ENCODE peak calls at places on chromosomes 5 and 9, in ten cellular contexts. P, N, O, K, I, G, D, U, L and Q are unnamed samples.

GRCh38 chr9:110828148-110828730 is 159.6 kb downstream of the MUSK start:
- DNase-seq in K (no peak), O (peak), U (no peak), G (no peak), P (no peak), N (no peak), L (no peak), I (peak), D (peak), Q (no peak)

GRCh38 chr5:73447234-73448071 is 1.1 kb downstream of the FOXD1 start:
- DNase-seq in O (no peak), P (peak), D (peak), N (peak), K (peak), U (peak), L (peak), I (peak), G (no peak), Q (no peak)

GRCh38 chr9:6226696-6227095 is 11.1 kb downstream of the IL33 start:
- DNase-seq in D (peak), N (no peak), G (no peak), I (peak), U (no peak), O (no peak), L (no peak), P (no peak), K (no peak), Q (no peak)

GRCh38 chr5:27472875-27473274 is 434.5 kb upstream of the CDH9 start:
- DNase-seq in G (no peak), O (no peak), P (no peak), U (no peak), N (no peak), I (no peak), D (no peak), L (no peak), K (no peak), Q (no peak)

GRCh38 chr5:54520438-54520846 is 2.9 kb downstream of the SNX18 start:
- DNase-seq in U (no peak), L (no peak), D (no peak), I (peak), O (no peak), P (no peak), K (no peak), N (no peak), G (no peak), Q (no peak)

GRCh38 chr5:17219006-17219422 is 1.6 kb downstream of the BASP1 start:
- DNase-seq in N (peak), G (no peak), O (peak), P (no peak), U (no peak), D (no peak), I (no peak), K (no peak), L (peak), Q (no peak)

GRCh38 chr9:113349434-113350337 is at the start of gene BSPRY:
- DNase-seq in N (no peak), D (no peak), I (no peak), L (peak), O (no peak), K (peak), G (no peak), P (peak), U (no peak), Q (no peak)

GRCh38 chr5:101364469-101364868 is 461.4 kb upstream of the ST8SIA4 start:
- DNase-seq in N (no peak), O (no peak), G (no peak), K (no peak), U (no peak), P (no peak), I (no peak), L (no peak), D (no peak), Q (no peak)

GRCh38 chr9:127131871-127132270 is 9.4 kb upstream of the ANGPTL2 start:
- DNase-seq in N (peak), K (no peak), D (peak), U (no peak), I (peak), P (no peak), L (no peak), G (peak), O (no peak), Q (no peak)

GRCh38 chr9:36866840-36867239 is 167.2 kb downstream of the PAX5 start:
- DNase-seq in U (no peak), P (no peak), K (no peak), G (no peak), I (no peak), D (no peak), L (peak), N (no peak), O (no peak), Q (no peak)

DNA sequence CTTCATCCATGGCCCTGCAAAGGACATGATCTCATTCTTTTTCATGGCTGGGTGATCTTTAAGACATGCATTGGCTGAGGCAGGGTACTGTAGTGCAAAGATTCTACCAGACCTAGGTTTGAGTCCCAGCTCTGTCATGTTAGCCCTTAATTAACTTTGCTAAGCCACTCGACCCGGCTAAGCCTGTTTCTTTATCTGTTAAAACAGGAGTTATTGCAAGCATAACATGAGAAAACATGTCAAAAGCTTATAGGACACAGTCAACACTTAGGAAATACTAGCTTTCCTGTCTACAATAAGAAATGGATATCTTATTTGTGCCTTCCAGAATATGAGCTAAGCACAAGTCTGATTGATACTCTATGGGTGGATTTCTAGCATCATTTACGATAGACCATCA is 92.6 kb downstream of the RASEF start:
- DNase-seq in D (no peak), N (no peak), P (no peak), O (no peak), U (no peak), L (no peak), I (no peak), G (no peak), K (no peak), Q (no peak)
- H3K27ac ChIP-seq in D (no peak), N (no peak), P (no peak), O (no peak), U (no peak), L (no peak), I (no peak), G (no peak), K (no peak), Q (no peak)

DNA sequence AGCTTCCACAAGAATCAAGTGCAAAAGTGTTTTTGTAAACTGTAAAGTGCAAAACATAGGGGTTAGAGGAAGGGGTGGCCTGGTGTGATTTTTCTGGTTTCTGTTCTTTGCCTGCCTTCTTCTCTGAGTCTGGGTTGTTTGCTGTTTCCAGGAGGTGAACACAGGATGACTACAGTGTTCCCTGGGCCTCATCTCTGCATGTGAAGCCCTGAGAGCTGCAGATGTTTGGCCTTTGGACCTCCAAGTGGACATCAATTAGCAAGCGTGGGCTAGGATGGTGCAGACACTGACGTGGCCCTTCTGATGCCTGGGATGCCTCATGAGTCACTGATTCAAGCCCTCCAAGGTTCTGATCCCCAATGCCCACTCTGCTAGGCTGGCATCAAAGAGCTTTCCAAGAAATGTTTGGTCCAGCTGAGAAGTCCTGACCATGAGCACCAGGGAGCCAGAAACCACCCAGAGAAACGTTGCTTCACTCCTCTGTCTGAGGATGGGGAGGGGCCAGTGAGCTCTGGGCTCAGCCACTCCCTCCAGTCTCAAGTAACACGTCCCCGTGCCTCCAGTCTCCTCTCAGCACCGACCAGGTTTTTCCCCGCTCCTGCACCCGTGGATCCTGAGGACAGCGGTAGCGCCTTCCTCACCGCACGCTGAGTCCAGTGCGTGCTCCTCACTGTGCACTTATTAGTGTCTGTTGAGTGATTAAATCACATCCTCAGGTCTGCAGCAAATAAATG is 7.6 kb downstream of the IL9 start:
- DNase-seq in D (peak), K (no peak), G (peak), N (no peak), P (no peak), U (no peak), I (peak), L (no peak), O (no peak), Q (no peak)
- H3K27ac ChIP-seq in D (no peak), K (no peak), G (no peak), N (no peak), P (no peak), U (no peak), I (no peak), L (no peak), O (no peak), Q (no peak)

GRCh38 chr5:81232449-81233079 is 558 bp upstream of the CKMT2 start:
- DNase-seq in P (no peak), D (no peak), O (no peak), L (no peak), G (no peak), N (peak), U (no peak), K (no peak), I (no peak), Q (no peak)
- H3K27ac ChIP-seq in P (no peak), D (no peak), O (peak), L (no peak), G (peak), N (peak), U (no peak), K (peak), I (no peak), Q (peak)

GRCh38 chr5:40680741-40681350 is 1.1 kb downstream of the PTGER4 start:
- DNase-seq in L (peak), P (peak), O (no peak), G (no peak), N (no peak), I (no peak), K (peak), U (peak), D (peak), Q (no peak)

GRCh38 chr5:40679998-40680681 is 425 bp downstream of the PTGER4 start:
- DNase-seq in G (no peak), P (no peak), O (no peak), D (no peak), U (no peak), I (no peak), L (peak), K (peak), N (no peak), Q (no peak)

GRCh38 chr5:40677456-40677855 is 2.3 kb upstream of the PTGER4 start:
- DNase-seq in G (no peak), O (no peak), U (no peak), P (no peak), K (no peak), D (no peak), I (no peak), L (no peak), N (no peak), Q (no peak)

GRCh38 chr5:40678021-40678939 is 1.4 kb upstream of the PTGER4 start:
- DNase-seq in D (no peak), O (no peak), I (no peak), P (peak), K (no peak), L (no peak), N (no peak), U (no peak), G (no peak), Q (no peak)

GRCh38 chr5:40679071-40679997 is at the start of gene PTGER4:
- DNase-seq in G (peak), O (peak), I (peak), D (peak), P (peak), K (peak), U (peak), L (peak), N (peak), Q (peak)
- H3K27ac ChIP-seq in G (peak), O (peak), I (peak), D (peak), P (peak), K (peak), U (peak), L (peak), N (no peak), Q (peak)

GRCh38 chr9:134343637-134344036 is 17.4 kb downstream of the RXRA start:
- DNase-seq in I (no peak), K (peak), N (no peak), O (no peak), D (no peak), G (no peak), U (no peak), L (peak), P (no peak), Q (no peak)
- H3K27ac ChIP-seq in I (no peak), K (peak), N (peak), O (peak), D (no peak), G (peak), U (no peak), L (peak), P (no peak), Q (peak)

GRCh38 chr9:137030006-137030405 is 1.9 kb downstream of the FUT7 start:
- DNase-seq in G (no peak), D (no peak), I (no peak), U (no peak), P (peak), L (no peak), O (no peak), K (no peak), N (no peak), Q (no peak)

GRCh38 chr9:137030931-137031527 is 859 bp downstream of the FUT7 start:
- DNase-seq in N (no peak), O (no peak), P (no peak), K (no peak), G (no peak), I (no peak), U (no peak), D (no peak), L (no peak), Q (no peak)

GRCh38 chr9:137032893-137033292 is 1.0 kb upstream of the FUT7 start:
- DNase-seq in L (peak), G (no peak), U (no peak), O (no peak), D (no peak), P (peak), N (no peak), I (no peak), K (peak), Q (no peak)

GRCh38 chr9:137030528-137030927 is 1.4 kb downstream of the FUT7 start:
- DNase-seq in K (peak), N (no peak), P (peak), U (no peak), O (no peak), L (peak), G (no peak), I (no peak), D (no peak), Q (no peak)

DNA sequence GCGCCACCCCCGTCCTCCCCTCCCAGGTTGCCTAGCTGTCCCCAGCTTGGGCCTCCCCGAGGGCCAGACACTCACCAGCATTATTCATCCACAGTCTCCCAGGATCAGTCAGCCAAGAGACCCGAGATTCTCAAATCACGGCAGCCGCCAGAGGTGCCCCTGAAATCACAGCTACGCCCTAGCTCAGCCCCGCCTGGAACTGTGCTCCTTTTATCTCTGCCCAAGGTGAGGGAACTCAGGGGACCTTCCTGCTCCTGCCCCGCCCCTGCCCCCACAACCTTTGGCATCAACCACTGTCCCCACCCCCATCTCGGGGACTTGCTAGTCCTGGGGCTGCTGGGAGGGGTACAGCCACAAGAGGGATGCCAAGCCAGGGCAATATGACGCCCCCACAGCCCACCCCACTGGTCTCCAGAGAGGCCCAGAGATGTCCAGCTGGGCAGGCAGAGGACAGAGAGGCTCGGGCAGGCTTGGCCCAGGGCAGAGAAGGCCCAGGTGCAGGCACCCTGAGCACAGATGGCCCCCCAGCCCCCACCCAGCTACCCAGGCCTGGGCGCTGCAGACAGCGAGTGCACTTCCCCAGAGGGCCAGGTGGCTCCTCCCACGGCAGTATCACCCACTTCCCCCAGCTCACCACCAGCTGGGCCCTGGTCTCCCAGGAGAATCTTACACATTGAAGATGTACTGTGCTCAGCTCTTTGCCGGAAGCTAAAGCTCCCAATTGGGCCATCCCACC is at the start of gene FUT7:
- DNase-seq in D (no peak), O (no peak), L (peak), G (no peak), P (peak), I (no peak), N (no peak), U (no peak), K (no peak), Q (no peak)
- H3K27ac ChIP-seq in D (no peak), O (peak), L (peak), G (no peak), P (peak), I (no peak), N (no peak), U (peak), K (peak), Q (peak)

GRCh38 chr5:140003519-140003918 is 39.6 kb downstream of the NRG2 start:
- DNase-seq in G (no peak), P (no peak), O (no peak), L (no peak), U (no peak), I (no peak), K (no peak), D (no peak), N (no peak), Q (no peak)

GRCh38 chr5:140004174-140004573 is 38.9 kb downstream of the NRG2 start:
- DNase-seq in O (no peak), D (no peak), I (no peak), U (no peak), K (no peak), N (no peak), L (no peak), P (no peak), G (no peak), Q (no peak)

GRCh38 chr5:139998837-139999236 is 44.3 kb downstream of the NRG2 start:
- DNase-seq in U (no peak), P (no peak), L (no peak), O (no peak), G (no peak), D (no peak), I (no peak), K (no peak), N (no peak), Q (no peak)

GRCh38 chr5:139997276-139997675 is 45.8 kb downstream of the NRG2 start:
- DNase-seq in K (no peak), I (no peak), G (no peak), L (no peak), U (no peak), N (no peak), O (no peak), P (no peak), D (no peak), Q (no peak)

GRCh38 chr5:140000332-140000731 is 42.8 kb downstream of the NRG2 start:
- DNase-seq in L (no peak), P (no peak), K (peak), I (no peak), N (no peak), D (no peak), U (no peak), G (no peak), O (peak), Q (no peak)
- H3K27ac ChIP-seq in L (no peak), P (no peak), K (no peak), I (no peak), N (no peak), D (no peak), U (no peak), G (no peak), O (no peak), Q (no peak)

DNA sequence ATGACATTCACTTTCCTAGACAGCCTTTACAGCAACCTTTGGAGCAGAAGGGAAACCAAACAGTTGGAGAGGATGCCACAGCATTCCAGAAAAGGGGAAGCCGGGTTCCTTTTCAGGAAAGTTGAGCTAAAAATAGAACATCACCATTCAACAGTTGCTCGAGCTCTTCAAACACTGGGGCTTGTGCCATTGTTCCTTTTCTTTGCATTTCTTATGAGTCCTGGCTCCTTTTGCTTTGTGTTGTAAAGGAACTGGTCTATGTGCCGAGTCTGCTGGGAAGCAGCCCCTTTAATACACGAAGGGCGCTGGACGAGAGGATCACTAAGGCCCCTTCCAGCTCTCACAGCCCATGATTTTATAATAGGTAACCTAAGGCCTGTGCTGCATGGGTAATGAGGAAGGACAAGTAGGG is 23.3 kb downstream of the IQGAP2 start:
- DNase-seq in I (no peak), P (no peak), G (no peak), U (no peak), K (no peak), L (no peak), N (no peak), D (no peak), O (no peak), Q (no peak)
- H3K27ac ChIP-seq in I (no peak), P (no peak), G (no peak), U (no peak), K (no peak), L (no peak), N (no peak), D (no peak), O (no peak), Q (no peak)

DNA sequence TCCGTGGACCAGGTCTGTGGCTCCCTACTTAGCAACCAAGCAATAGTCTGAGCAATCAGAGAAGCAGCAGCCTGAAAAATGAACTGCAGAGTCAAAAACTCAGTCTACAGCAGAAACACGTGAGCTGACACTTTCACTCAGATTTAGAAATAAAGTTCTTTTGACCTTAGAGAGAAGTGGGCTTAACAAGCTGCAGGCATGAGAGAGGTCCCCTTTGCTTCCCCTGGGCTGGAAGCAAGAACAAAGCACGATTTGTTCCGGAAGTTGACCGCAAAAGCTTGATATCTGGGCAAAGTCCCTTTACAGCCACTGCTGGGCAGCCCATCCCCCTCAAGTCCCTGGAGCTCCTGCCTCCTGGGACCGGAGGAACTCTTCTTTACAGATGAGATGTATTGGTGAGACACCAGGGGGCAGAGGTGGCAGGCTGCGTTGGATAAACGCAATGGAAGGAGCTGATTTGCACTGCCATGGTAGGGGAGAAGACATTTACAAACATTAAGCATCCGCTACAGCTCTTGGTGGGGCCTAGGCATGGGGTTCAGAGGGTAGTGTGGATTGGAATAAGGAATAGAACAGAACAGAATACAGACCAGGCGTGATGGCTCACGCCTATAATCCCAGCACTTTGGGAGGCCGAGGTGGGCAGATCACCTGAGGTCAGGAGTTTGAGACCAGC is 5.8 kb upstream of the SOWAHA start:
- DNase-seq in K (no peak), P (no peak), D (no peak), I (no peak), N (no peak), G (peak), U (no peak), L (no peak), O (peak), Q (peak)
- H3K27ac ChIP-seq in K (no peak), P (no peak), D (no peak), I (no peak), N (no peak), G (no peak), U (no peak), L (no peak), O (peak), Q (peak)